ENCODE peak calls at places on chromosomes 6 and 20, in ten cellular contexts. One of them, this sample, is unnamed.

GRCh38 chr6:26329763-26330511 is 35.1 kb upstream of the BTN3A2 start:
- DNase-seq in AML-193: no peak
- DNase-seq in GM23338: peak; percentile 68
- DNase-seq in type B pancreatic cell: no peak
- DNase-seq in CD14-positive monocyte: no peak
- DNase-seq in GM20000: no peak
- DNase-seq in amniotic stem cell: no peak
- DNase-seq in heart right ventricle: no peak
- DNase-seq in IMR-90: peak; percentile 68
- DNase-seq in PC-3: peak; percentile 83
- DNase-seq in this sample: no peak

GRCh38 chr6:83192871-83193746 is at the start of the genes PGM3 and RWDD2A:
- DNase-seq in IMR-90: peak; percentile 84
- DNase-seq in GM20000: peak; percentile 99
- DNase-seq in CD14-positive monocyte: peak; percentile 83
- DNase-seq in heart right ventricle: peak; percentile 91
- DNase-seq in type B pancreatic cell: peak; percentile 88
- DNase-seq in PC-3: peak; percentile 80
- DNase-seq in amniotic stem cell: peak; percentile 82
- DNase-seq in AML-193: peak; percentile 87
- DNase-seq in GM23338: peak; percentile 93
- DNase-seq in this sample: peak; percentile 96

GRCh38 chr6:142942805-142943227 is 2.2 kb downstream of the HIVEP2 start:
- DNase-seq in CD14-positive monocyte: no peak
- DNase-seq in PC-3: peak; percentile 75
- DNase-seq in amniotic stem cell: peak; percentile 14
- DNase-seq in GM23338: no peak
- DNase-seq in AML-193: peak; percentile 42
- DNase-seq in GM20000: peak; percentile 44
- DNase-seq in type B pancreatic cell: no peak
- DNase-seq in heart right ventricle: no peak
- DNase-seq in IMR-90: peak; percentile 54
- DNase-seq in this sample: peak; percentile 62

GRCh38 chr6:85015396-85015990 is 251.1 kb upstream of the TBX18 start:
- DNase-seq in GM23338: peak; percentile 93
- DNase-seq in amniotic stem cell: peak; percentile 11
- DNase-seq in AML-193: peak; percentile 33
- DNase-seq in heart right ventricle: peak; percentile 38
- DNase-seq in GM20000: peak; percentile 24
- DNase-seq in PC-3: peak; percentile 63
- DNase-seq in IMR-90: peak; percentile 42
- DNase-seq in type B pancreatic cell: peak; percentile 71
- DNase-seq in CD14-positive monocyte: no peak
- DNase-seq in this sample: peak; percentile 64

GRCh38 chr6:33566182-33567084 is 13.6 kb downstream of the BAK1 start:
- DNase-seq in type B pancreatic cell: no peak
- DNase-seq in amniotic stem cell: no peak
- DNase-seq in AML-193: no peak
- DNase-seq in IMR-90: peak; percentile 60
- DNase-seq in heart right ventricle: no peak
- DNase-seq in CD14-positive monocyte: no peak
- DNase-seq in PC-3: peak; percentile 61
- DNase-seq in GM20000: no peak
- DNase-seq in GM23338: no peak
- DNase-seq in this sample: no peak

GRCh38 chr20:51195419-51195901 is 172.6 kb upstream of the KCNG1 start:
- DNase-seq in heart right ventricle: no peak
- DNase-seq in IMR-90: peak; percentile 56
- DNase-seq in AML-193: no peak
- DNase-seq in GM23338: no peak
- DNase-seq in GM20000: no peak
- DNase-seq in type B pancreatic cell: no peak
- DNase-seq in amniotic stem cell: no peak
- DNase-seq in CD14-positive monocyte: no peak
- DNase-seq in PC-3: peak; percentile 64
- DNase-seq in this sample: no peak

GRCh38 chr6:30074331-30075093 is 1.1 kb downstream of the RNF39 start:
- DNase-seq in CD14-positive monocyte: no peak
- DNase-seq in IMR-90: no peak
- DNase-seq in GM20000: peak; percentile 26
- DNase-seq in GM23338: peak; percentile 78
- DNase-seq in amniotic stem cell: no peak
- DNase-seq in heart right ventricle: no peak
- DNase-seq in PC-3: peak; percentile 8
- DNase-seq in AML-193: no peak
- DNase-seq in type B pancreatic cell: no peak
- DNase-seq in this sample: no peak

GRCh38 chr20:43916875-43917371 is 2.3 kb downstream of the TOX2 start:
- DNase-seq in heart right ventricle: no peak
- DNase-seq in AML-193: no peak
- DNase-seq in CD14-positive monocyte: peak; percentile 14
- DNase-seq in amniotic stem cell: peak; percentile 49
- DNase-seq in GM23338: peak; percentile 25
- DNase-seq in GM20000: peak; percentile 53
- DNase-seq in IMR-90: peak; percentile 45
- DNase-seq in type B pancreatic cell: no peak
- DNase-seq in PC-3: no peak
- DNase-seq in this sample: no peak

GRCh38 chr20:56504373-56505005 is 20.1 kb upstream of the FAM209A start:
- DNase-seq in amniotic stem cell: no peak
- DNase-seq in GM20000: no peak
- DNase-seq in CD14-positive monocyte: no peak
- DNase-seq in IMR-90: no peak
- DNase-seq in AML-193: peak; percentile 1
- DNase-seq in PC-3: no peak
- DNase-seq in GM23338: peak; percentile 64
- DNase-seq in heart right ventricle: no peak
- DNase-seq in type B pancreatic cell: no peak
- DNase-seq in this sample: peak; percentile 47

GRCh38 chr6:3899970-3900439 is 50.8 kb downstream of the FAM50B start:
- DNase-seq in CD14-positive monocyte: no peak
- DNase-seq in PC-3: peak; percentile 91
- DNase-seq in heart right ventricle: no peak
- DNase-seq in GM23338: no peak
- DNase-seq in amniotic stem cell: no peak
- DNase-seq in GM20000: no peak
- DNase-seq in IMR-90: no peak
- DNase-seq in type B pancreatic cell: no peak
- DNase-seq in AML-193: no peak
- DNase-seq in this sample: no peak

GRCh38 chr20:4483961-4484360 is 237.7 kb upstream of the PRND start:
- DNase-seq in amniotic stem cell: no peak
- DNase-seq in GM23338: no peak
- DNase-seq in heart right ventricle: no peak
- DNase-seq in GM20000: no peak
- DNase-seq in PC-3: no peak
- DNase-seq in type B pancreatic cell: no peak
- DNase-seq in CD14-positive monocyte: no peak
- DNase-seq in AML-193: no peak
- DNase-seq in IMR-90: no peak
- DNase-seq in this sample: no peak

GRCh38 chr6:104320896-104321295 is 538.8 kb downstream of the HACE1 start:
- DNase-seq in IMR-90: no peak
- DNase-seq in CD14-positive monocyte: no peak
- DNase-seq in GM23338: no peak
- DNase-seq in GM20000: no peak
- DNase-seq in type B pancreatic cell: no peak
- DNase-seq in AML-193: no peak
- DNase-seq in amniotic stem cell: no peak
- DNase-seq in heart right ventricle: no peak
- DNase-seq in PC-3: no peak
- DNase-seq in this sample: no peak

GRCh38 chr6:12318749-12319148 is 28.6 kb downstream of the EDN1 start:
- DNase-seq in amniotic stem cell: no peak
- DNase-seq in type B pancreatic cell: no peak
- DNase-seq in IMR-90: no peak
- DNase-seq in heart right ventricle: no peak
- DNase-seq in CD14-positive monocyte: no peak
- DNase-seq in AML-193: no peak
- DNase-seq in GM20000: no peak
- DNase-seq in PC-3: no peak
- DNase-seq in GM23338: no peak
- DNase-seq in this sample: no peak

GRCh38 chr20:13101701-13102100 is 92.9 kb downstream of the SPTLC3 start:
- DNase-seq in PC-3: no peak
- DNase-seq in IMR-90: peak; percentile 43
- DNase-seq in amniotic stem cell: no peak
- DNase-seq in GM20000: no peak
- DNase-seq in GM23338: no peak
- DNase-seq in heart right ventricle: no peak
- DNase-seq in CD14-positive monocyte: no peak
- DNase-seq in AML-193: no peak
- DNase-seq in type B pancreatic cell: no peak
- DNase-seq in this sample: no peak

GRCh38 chr6:55212147-55212546 is 37.8 kb downstream of the HCRTR2 start:
- DNase-seq in CD14-positive monocyte: no peak
- DNase-seq in amniotic stem cell: no peak
- DNase-seq in AML-193: no peak
- DNase-seq in GM20000: no peak
- DNase-seq in heart right ventricle: no peak
- DNase-seq in type B pancreatic cell: no peak
- DNase-seq in IMR-90: peak; percentile 1
- DNase-seq in PC-3: peak; percentile 15
- DNase-seq in GM23338: no peak
- DNase-seq in this sample: no peak

GRCh38 chr6:167968091-167968490 is 29.4 kb upstream of the KIF25 start:
- DNase-seq in IMR-90: no peak
- DNase-seq in GM20000: no peak
- DNase-seq in type B pancreatic cell: no peak
- DNase-seq in GM23338: peak; percentile 86
- DNase-seq in heart right ventricle: no peak
- DNase-seq in PC-3: peak; percentile 31
- DNase-seq in amniotic stem cell: no peak
- DNase-seq in CD14-positive monocyte: no peak
- DNase-seq in AML-193: no peak
- DNase-seq in this sample: peak; percentile 71

GRCh38 chr20:45948261-45948733 is 13.8 kb downstream of the PCIF1 start:
- DNase-seq in amniotic stem cell: no peak
- DNase-seq in AML-193: no peak
- DNase-seq in heart right ventricle: no peak
- DNase-seq in GM20000: no peak
- DNase-seq in type B pancreatic cell: no peak
- DNase-seq in PC-3: no peak
- DNase-seq in IMR-90: no peak
- DNase-seq in GM23338: no peak
- DNase-seq in CD14-positive monocyte: no peak
- DNase-seq in this sample: peak; percentile 61

GRCh38 chr6:136134275-136134674 is 115.8 kb downstream of the MTFR2 start:
- DNase-seq in PC-3: no peak
- DNase-seq in CD14-positive monocyte: no peak
- DNase-seq in type B pancreatic cell: no peak
- DNase-seq in GM23338: no peak
- DNase-seq in heart right ventricle: no peak
- DNase-seq in IMR-90: no peak
- DNase-seq in GM20000: no peak
- DNase-seq in amniotic stem cell: no peak
- DNase-seq in AML-193: no peak
- DNase-seq in this sample: no peak

GRCh38 chr6:7262037-7262461 is 51.0 kb downstream of the SSR1 start:
- DNase-seq in type B pancreatic cell: no peak
- DNase-seq in GM20000: no peak
- DNase-seq in AML-193: no peak
- DNase-seq in heart right ventricle: no peak
- DNase-seq in CD14-positive monocyte: no peak
- DNase-seq in PC-3: no peak
- DNase-seq in IMR-90: no peak
- DNase-seq in GM23338: peak; percentile 88
- DNase-seq in amniotic stem cell: no peak
- DNase-seq in this sample: no peak

GRCh38 chr6:125839471-125839870 is 48.7 kb downstream of the NCOA7 start:
- DNase-seq in type B pancreatic cell: no peak
- DNase-seq in amniotic stem cell: no peak
- DNase-seq in CD14-positive monocyte: no peak
- DNase-seq in heart right ventricle: no peak
- DNase-seq in AML-193: no peak
- DNase-seq in GM20000: no peak
- DNase-seq in GM23338: no peak
- DNase-seq in IMR-90: peak; percentile 13
- DNase-seq in PC-3: no peak
- DNase-seq in this sample: no peak

GRCh38 chr20:4717816-4718215 is 3.9 kb upstream of the PRND start:
- DNase-seq in GM23338: no peak
- DNase-seq in CD14-positive monocyte: no peak
- DNase-seq in GM20000: no peak
- DNase-seq in heart right ventricle: no peak
- DNase-seq in amniotic stem cell: no peak
- DNase-seq in PC-3: no peak
- DNase-seq in AML-193: no peak
- DNase-seq in type B pancreatic cell: no peak
- DNase-seq in IMR-90: no peak
- DNase-seq in this sample: no peak

GRCh38 chr6:170440437-170440836 is 112.7 kb downstream of the PSMB1 start:
- DNase-seq in CD14-positive monocyte: no peak
- DNase-seq in GM20000: no peak
- DNase-seq in PC-3: no peak
- DNase-seq in GM23338: no peak
- DNase-seq in amniotic stem cell: no peak
- DNase-seq in AML-193: no peak
- DNase-seq in IMR-90: no peak
- DNase-seq in heart right ventricle: no peak
- DNase-seq in type B pancreatic cell: peak; percentile 45
- DNase-seq in this sample: no peak

GRCh38 chr6:44475779-44476434 is 88.4 kb downstream of the CDC5L start:
- DNase-seq in PC-3: peak; percentile 90
- DNase-seq in GM20000: peak; percentile 84
- DNase-seq in GM23338: peak; percentile 90
- DNase-seq in amniotic stem cell: peak; percentile 46
- DNase-seq in heart right ventricle: peak; percentile 69
- DNase-seq in IMR-90: peak; percentile 65
- DNase-seq in AML-193: peak; percentile 68
- DNase-seq in CD14-positive monocyte: peak; percentile 70
- DNase-seq in type B pancreatic cell: peak; percentile 90
- DNase-seq in this sample: peak; percentile 83